ENCODE peak calls at places on chromosomes 1 and 21, in seven cellular contexts. L, X, G, O, P, V and Q are unnamed samples.

GRCh38 chr21:32807717-32808380 is 36.3 kb upstream of the PAXBP1 start:
- DNase-seq in L (peak), X (no peak), G (no peak), O (no peak), P (no peak), V (peak), Q (peak)

GRCh38 chr1:2640626-2641025 is 7.8 kb upstream of the MMEL1 start:
- DNase-seq in L (no peak), X (no peak), G (no peak), O (no peak), P (no peak), V (no peak), Q (no peak)

GRCh38 chr1:32249831-32250525 is 1.1 kb upstream of the LCK start:
- DNase-seq in L (no peak), X (peak), G (peak), O (no peak), P (no peak), V (no peak), Q (no peak)

GRCh38 chr1:150186789-150187559 is 37.3 kb downstream of the PLEKHO1 start:
- DNase-seq in L (peak), X (peak), G (peak), O (no peak), P (no peak), V (peak), Q (no peak)

GRCh38 chr1:24085007-24085406 is 26.9 kb downstream of the MYOM3 start:
- DNase-seq in L (no peak), X (no peak), G (no peak), O (no peak), P (no peak), V (no peak), Q (no peak)

GRCh38 chr1:41435570-41436178 is 48.8 kb downstream of the EDN2 start:
- DNase-seq in L (no peak), X (no peak), G (no peak), O (no peak), P (no peak), V (peak), Q (no peak)

GRCh38 chr1:25720624-25721023 is 79.4 kb upstream of the SELENON start:
- DNase-seq in L (no peak), X (no peak), G (no peak), O (no peak), P (no peak), V (no peak), Q (no peak)

GRCh38 chr1:48003741-48004503 is 6.7 kb upstream of the TRABD2B start:
- DNase-seq in L (no peak), X (no peak), G (no peak), O (no peak), P (no peak), V (no peak), Q (no peak)

GRCh38 chr21:45985471-45986315 is 4.1 kb downstream of the COL6A1 start:
- DNase-seq in L (no peak), X (no peak), G (no peak), O (no peak), P (no peak), V (no peak), Q (no peak)

GRCh38 chr1:147840909-147841308 is 61.7 kb upstream of the GJA8 start:
- DNase-seq in L (no peak), X (no peak), G (peak), O (no peak), P (no peak), V (peak), Q (no peak)

GRCh38 chr1:210596641-210597040 is 267.9 kb downstream of the HHAT start:
- DNase-seq in L (no peak), X (no peak), G (no peak), O (no peak), P (no peak), V (no peak), Q (no peak)

GRCh38 chr1:2611621-2612437 is 21.0 kb downstream of the MMEL1 start:
- DNase-seq in L (no peak), X (no peak), G (no peak), O (no peak), P (no peak), V (peak), Q (no peak)

GRCh38 chr1:243791586-243792267 is 58.3 kb downstream of the AKT3 start:
- DNase-seq in L (no peak), X (no peak), G (no peak), O (no peak), P (no peak), V (no peak), Q (no peak)

GRCh38 chr1:8082945-8083344 is 56.8 kb upstream of the ERRFI1 start:
- DNase-seq in L (peak), X (no peak), G (no peak), O (no peak), P (no peak), V (no peak), Q (no peak)